ENCODE peak calls at places on chromosomes 1 and 21, in five cellular contexts. P is fibroblast of lung, M is endothelial cell of umbilical vein, V is GM12865, R is tibial artery. S is an unnamed sample.

GRCh38 chr1:185926562-185926961 is 192.4 kb downstream of the HMCN1 start:
- DNase-seq in P (no peak), R (no peak), V (no peak), M (no peak), S (no peak)

GRCh38 chr1:31666290-31666963 is 21.8 kb upstream of the PEF1 start:
- DNase-seq in R (no peak), V (no peak), M (no peak), P (peak), S (no peak)

GRCh38 chr1:154420172-154420571 is 15.0 kb downstream of the IL6R start:
- DNase-seq in R (peak), M (peak), V (peak), P (peak), S (peak)

GRCh38 chr1:55331355-55331754 is 116.2 kb upstream of the USP24 start:
- DNase-seq in V (no peak), R (no peak), M (no peak), P (peak), S (no peak)

GRCh38 chr1:79188371-79188770 is 181.8 kb upstream of the ADGRL4 start:
- DNase-seq in V (peak), M (peak), R (no peak), P (peak), S (no peak)

GRCh38 chr1:173002891-173003582 is 47.7 kb downstream of the TNFSF18 start:
- DNase-seq in M (no peak), P (peak), V (no peak), R (no peak), S (no peak)

GRCh38 chr1:93690921-93691789 is 9.5 kb upstream of the BCAR3 start:
- DNase-seq in R (no peak), P (no peak), M (no peak), V (no peak), S (no peak)

GRCh38 chr1:100622037-100622436 is 84.1 kb downstream of the GPR88 start:
- DNase-seq in P (peak), R (no peak), M (peak), V (no peak), S (no peak)

GRCh38 chr1:116258668-116259419 is 114.2 kb upstream of the ATP1A1 start:
- DNase-seq in V (no peak), M (no peak), P (no peak), R (no peak), S (no peak)

GRCh38 chr1:165073402-165074007 is 283.0 kb downstream of the LMX1A start:
- DNase-seq in P (peak), M (peak), V (peak), R (no peak), S (no peak)

GRCh38 chr1:236727521-236727920 is 41.2 kb downstream of the ACTN2 start:
- DNase-seq in V (no peak), P (no peak), M (no peak), R (no peak), S (no peak)

GRCh38 chr21:30268608-30269197 is 14.0 kb downstream of the KRTAP24-1 start:
- DNase-seq in P (no peak), M (no peak), V (peak), R (no peak), S (no peak)

GRCh38 chr1:55682198-55682597 is 467.0 kb upstream of the USP24 start:
- DNase-seq in P (peak), V (no peak), M (no peak), R (no peak), S (no peak)

GRCh38 chr1:152902676-152903075 is 5.7 kb upstream of the IVL start:
- DNase-seq in M (no peak), P (no peak), R (no peak), V (no peak), S (no peak)

GRCh38 chr1:67084765-67085318 is 30.9 kb upstream of the SLC35D1 start:
- DNase-seq in M (no peak), P (no peak), V (no peak), R (no peak), S (no peak)

GRCh38 chr21:34647552-34647951 is 21.2 kb upstream of the CLIC6 start:
- DNase-seq in R (no peak), V (no peak), P (no peak), M (no peak), S (no peak)

GRCh38 chr1:65469889-65470340 is 49.4 kb downstream of the LEPR start:
- DNase-seq in M (peak), R (no peak), P (peak), V (no peak), S (no peak)

GRCh38 chr1:47216278-47217059 is 15.6 kb downstream of the TAL1 start:
- DNase-seq in R (no peak), P (no peak), V (no peak), M (peak), S (no peak)

GRCh38 chr1:229664133-229664689 is 38.2 kb downstream of the URB2 start:
- DNase-seq in M (peak), V (peak), R (no peak), P (peak), S (no peak)

GRCh38 chr1:60589916-60590315 is 492.4 kb upstream of the NFIA start:
- DNase-seq in P (peak), R (no peak), M (peak), V (no peak), S (no peak)

GRCh38 chr1:155964193-155964592 is 14.2 kb downstream of the ARHGEF2 start:
- DNase-seq in P (no peak), V (no peak), R (no peak), M (no peak), S (no peak)

GRCh38 chr1:155961937-155962336 is 16.4 kb downstream of the ARHGEF2 start:
- DNase-seq in V (peak), R (peak), P (peak), M (peak), S (no peak)

GRCh38 chr1:155960081-155960745 is 18.1 kb downstream of the ARHGEF2 start:
- DNase-seq in M (no peak), V (no peak), P (no peak), R (no peak), S (no peak)

GRCh38 chr1:155966135-155966534 is 12.2 kb downstream of the ARHGEF2 start:
- DNase-seq in R (no peak), V (no peak), M (no peak), P (no peak), S (no peak)

DNA sequence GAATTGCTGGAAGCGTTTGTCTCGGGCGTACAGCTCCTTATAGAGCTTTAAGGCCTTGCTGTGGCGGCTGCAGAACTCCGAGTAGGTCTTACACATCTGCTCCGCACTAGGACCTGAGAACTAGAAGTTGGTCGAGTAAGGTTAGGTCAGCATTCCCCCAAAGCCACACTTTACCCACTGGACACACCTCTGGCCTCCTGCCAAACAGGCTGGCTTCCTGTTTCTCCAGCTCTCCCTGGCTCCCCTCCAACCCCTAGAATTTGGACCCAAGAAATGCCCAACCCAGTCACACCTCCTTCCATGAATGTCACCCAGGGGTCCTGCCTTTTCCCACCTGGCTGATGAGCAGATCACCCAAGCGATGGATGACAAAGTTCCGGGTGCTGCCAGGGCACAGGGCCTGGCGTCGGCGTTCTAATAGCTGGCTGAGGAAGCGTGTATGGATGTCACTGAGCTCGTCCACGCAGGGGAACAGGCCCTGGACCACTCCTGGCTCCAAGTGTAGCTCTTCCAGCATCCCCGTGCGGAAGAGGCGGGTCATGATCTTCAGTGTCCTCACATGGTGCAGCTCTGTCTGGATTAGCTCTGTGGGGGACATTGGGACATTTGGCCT is 15.6 kb downstream of the ARHGEF2 start:
- DNase-seq in P (peak), M (peak), V (no peak), R (peak), S (no peak)
- H3K4me3 ChIP-seq in P (no peak), M (no peak), V (no peak), R (no peak), S (no peak)

DNA sequence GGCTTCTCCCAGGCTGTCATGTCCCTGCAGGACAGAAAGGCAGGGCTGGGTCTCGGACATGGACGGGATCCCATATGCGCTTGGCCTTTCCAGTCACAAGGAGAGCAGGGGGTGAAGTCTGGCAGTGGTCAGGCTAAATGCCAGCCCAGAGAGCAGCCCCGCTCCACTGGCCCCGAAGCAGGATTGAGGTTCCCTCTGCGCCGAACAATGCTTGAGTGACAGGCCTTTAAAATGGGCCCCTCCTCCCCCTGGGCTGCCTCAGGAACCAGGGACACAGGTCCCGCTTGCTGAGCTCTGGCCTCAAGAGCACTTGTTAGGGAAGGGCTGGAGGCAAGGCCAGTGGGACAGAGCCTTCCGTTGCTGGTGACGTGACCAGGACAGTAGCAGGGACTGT is 12.7 kb downstream of the DRAXIN start:
- DNase-seq in M (no peak), P (no peak), R (no peak), V (no peak), S (no peak)
- H3K4me3 ChIP-seq in M (no peak), P (no peak), R (no peak), V (no peak), S (no peak)

GRCh38 chr1:198681831-198682756 is 43.3 kb downstream of the PTPRC start:
- DNase-seq in V (peak), R (no peak), P (peak), M (peak), S (no peak)

GRCh38 chr1:198683449-198683848 is 44.6 kb downstream of the PTPRC start:
- DNase-seq in P (no peak), M (no peak), V (no peak), R (no peak), S (no peak)

GRCh38 chr1:198687429-198687828 is 48.6 kb downstream of the PTPRC start:
- DNase-seq in P (no peak), R (no peak), V (no peak), M (no peak), S (no peak)

GRCh38 chr1:198691063-198691462 is 52.2 kb downstream of the PTPRC start:
- DNase-seq in M (no peak), V (no peak), P (no peak), R (no peak), S (no peak)

DNA sequence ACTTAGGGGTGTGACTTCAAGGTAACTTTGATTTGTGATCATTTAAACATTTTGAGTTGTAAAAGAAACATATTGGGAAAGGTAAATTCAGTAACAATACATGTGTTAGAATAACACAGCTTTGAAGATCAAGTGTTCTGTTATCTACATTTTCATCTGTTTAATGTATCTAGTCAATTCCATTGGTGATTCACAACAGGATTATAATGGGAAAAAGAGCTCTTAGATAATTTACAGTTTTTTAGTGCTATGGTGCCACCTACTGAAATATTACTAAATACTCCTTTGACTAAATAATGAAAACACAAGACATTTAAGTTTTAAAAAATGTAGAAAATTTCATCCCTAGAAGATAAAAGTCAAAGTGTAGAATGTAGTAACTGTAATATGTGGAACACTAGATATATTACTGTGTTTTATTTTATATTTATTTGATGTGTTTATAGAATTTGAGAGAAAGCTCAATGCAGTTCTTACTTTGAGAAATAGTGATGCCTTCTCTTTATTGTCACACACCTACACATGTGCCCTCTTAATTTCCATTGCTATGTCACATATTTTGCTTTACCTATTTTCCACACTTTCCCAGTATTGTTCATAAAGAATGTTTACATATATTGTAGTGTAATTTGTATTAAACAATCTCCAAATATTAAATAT is 47.4 kb downstream of the PTPRC start:
- DNase-seq in P (peak), V (peak), R (no peak), M (peak), S (no peak)
- H3K4me3 ChIP-seq in P (no peak), V (no peak), R (no peak), M (no peak), S (no peak)

DNA sequence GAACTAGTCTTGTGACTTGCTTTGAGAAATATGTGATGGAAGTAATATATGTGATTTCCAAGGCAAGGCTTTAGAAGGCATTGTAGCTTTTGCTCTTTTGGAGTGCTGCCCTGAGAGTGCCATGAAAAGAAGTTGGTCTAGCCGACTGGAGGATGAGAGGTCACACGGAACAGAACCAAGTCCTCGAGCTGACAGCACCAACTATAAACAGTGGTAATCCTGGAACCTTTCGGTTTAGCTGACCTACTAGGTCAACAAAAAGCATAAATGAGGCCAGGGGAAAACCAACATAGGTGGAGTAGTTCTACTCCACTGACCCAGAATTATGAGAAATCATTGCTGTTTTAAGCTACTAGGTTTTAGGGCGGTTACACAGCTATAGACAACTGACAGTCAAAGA is 1.4 kb downstream of the SELENOF start:
- DNase-seq in R (no peak), P (no peak), M (peak), V (peak), S (no peak)
- H3K4me3 ChIP-seq in R (peak), P (peak), M (peak), V (peak), S (peak)

DNA sequence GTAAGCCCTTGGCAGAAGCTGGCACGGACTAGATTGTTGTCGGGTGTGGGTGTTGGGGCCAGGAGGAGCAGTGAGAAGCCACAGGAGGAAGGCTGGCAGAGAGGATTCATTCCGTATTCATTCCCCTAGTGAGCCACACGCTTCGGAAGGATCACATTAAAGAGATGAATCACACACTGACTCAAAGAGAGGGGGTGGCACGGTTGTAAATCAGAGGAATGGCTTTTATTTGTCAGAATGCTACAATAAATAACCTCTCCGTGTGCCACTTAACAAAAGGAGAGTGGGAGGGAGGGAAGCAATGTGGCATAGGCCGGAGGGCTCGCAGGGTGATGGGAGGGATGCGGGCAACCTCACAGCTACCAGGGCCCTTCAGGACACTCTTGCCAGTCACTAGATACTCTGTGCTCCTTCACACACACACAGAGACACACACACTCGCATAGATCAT is 135.5 kb downstream of the HIVEP3 start:
- DNase-seq in V (no peak), P (peak), M (peak), R (no peak), S (no peak)
- H3K4me3 ChIP-seq in V (no peak), P (no peak), M (no peak), R (no peak), S (no peak)

GRCh38 chr1:159040206-159040605 is 30.5 kb downstream of the IFI16 start:
- DNase-seq in V (no peak), M (no peak), P (peak), R (no peak), S (no peak)

GRCh38 chr1:159040893-159041724 is 31.4 kb downstream of the IFI16 start:
- DNase-seq in P (no peak), M (no peak), V (no peak), R (no peak), S (no peak)
- H3K4me3 ChIP-seq in P (no peak), M (no peak), V (no peak), R (no peak), S (no peak)

GRCh38 chr21:16082038-16082816 is 352.4 kb downstream of the USP25 start:
- DNase-seq in P (no peak), M (peak), V (peak), R (no peak), S (no peak)
- H3K4me3 ChIP-seq in P (no peak), M (no peak), V (peak), R (no peak), S (peak)

GRCh38 chr1:24189528-24189927 is 2.4 kb upstream of the IFNLR1 start:
- DNase-seq in P (no peak), V (peak), R (no peak), M (no peak), S (no peak)
- H3K4me3 ChIP-seq in P (no peak), V (peak), R (no peak), M (no peak), S (no peak)

S was measured in breast epithelium.